ENCODE peak calls at places on chromosomes 5 and 9, in seven cellular contexts. L, I, P, X, T, Z and U are unnamed samples.
A peak's percentile ranks its signal among the peaks of the same experiment; 100 is the strongest.

GRCh38 chr5:133240425-133241091 is 188.7 kb downstream of the HSPA4 start:
- DNase-seq in L (peak; percentile 72), I (no peak), P (no peak), X (no peak), T (peak; percentile 99), Z (peak; percentile 97), U (peak; percentile 77)

GRCh38 chr5:93582677-93583524 is at the start of gene NR2F1:
- DNase-seq in L (no peak), I (peak; percentile 61), P (peak; percentile 61), X (no peak), T (peak; percentile 99), Z (peak; percentile 94), U (peak; percentile 90)

GRCh38 chr9:6869081-6869948 is 111.5 kb downstream of the KDM4C start:
- DNase-seq in L (peak; percentile 18), I (no peak), P (no peak), X (no peak), T (no peak), Z (no peak), U (peak; percentile 27)

GRCh38 chr9:68482548-68482947 is 58.1 kb downstream of the TMEM252 start:
- DNase-seq in L (no peak), I (no peak), P (no peak), X (no peak), T (no peak), Z (no peak), U (no peak)

GRCh38 chr5:95823738-95824609 is 1.4 kb upstream of the GLRX start:
- DNase-seq in L (peak; percentile 83), I (no peak), P (peak; percentile 60), X (peak; percentile 30), T (peak; percentile 97), Z (peak; percentile 97), U (no peak)

GRCh38 chr5:53362521-53362941 is 117.9 kb upstream of the FST start:
- DNase-seq in L (no peak), I (no peak), P (no peak), X (no peak), T (peak; percentile 97), Z (peak; percentile 99), U (no peak)

GRCh38 chr9:89592963-89593775 is 11.6 kb upstream of the GADD45G start:
- DNase-seq in L (no peak), I (peak; percentile 77), P (no peak), X (peak; percentile 33), T (peak; percentile 57), Z (peak; percentile 33), U (no peak)

GRCh38 chr5:133385346-133385745 is 227.0 kb downstream of the FSTL4 start:
- DNase-seq in L (no peak), I (no peak), P (no peak), X (no peak), T (no peak), Z (no peak), U (no peak)

GRCh38 chr5:35095366-35095765 is 47.6 kb upstream of the AGXT2 start:
- DNase-seq in L (no peak), I (no peak), P (no peak), X (no peak), T (no peak), Z (no peak), U (no peak)

GRCh38 chr5:179803651-179804598 is 2.7 kb downstream of the MGAT4B start:
- DNase-seq in L (peak; percentile 93), I (no peak), P (peak; percentile 65), X (no peak), T (peak; percentile 41), Z (no peak), U (no peak)

GRCh38 chr9:116287721-116288120 is 134.1 kb downstream of the PAPPA start:
- DNase-seq in L (no peak), I (no peak), P (no peak), X (no peak), T (peak; percentile 73), Z (peak; percentile 25), U (no peak)

GRCh38 chr5:123297866-123298265 is 125.3 kb downstream of the CEP120 start:
- DNase-seq in L (no peak), I (no peak), P (no peak), X (no peak), T (peak; percentile 47), Z (peak; percentile 8), U (no peak)

GRCh38 chr5:62937661-62938558 is 359.3 kb downstream of the LRRC70 start:
- DNase-seq in L (no peak), I (no peak), P (no peak), X (no peak), T (peak; percentile 3), Z (no peak), U (no peak)

GRCh38 chr5:161530700-161531099 is 15.8 kb downstream of the GABRB2 start:
- DNase-seq in L (no peak), I (no peak), P (no peak), X (no peak), T (no peak), Z (no peak), U (no peak)

GRCh38 chr5:171927345-171927941 is 79.0 kb downstream of the FBXW11 start:
- DNase-seq in L (no peak), I (no peak), P (no peak), X (no peak), T (peak; percentile 22), Z (no peak), U (no peak)
- TF ChIP-seq CTCF in L (peak; percentile 33), I (no peak), P (peak; percentile 25), X (peak; percentile 76), T (peak; percentile 52), Z (peak; percentile 83), U (peak; percentile 53)

DNA sequence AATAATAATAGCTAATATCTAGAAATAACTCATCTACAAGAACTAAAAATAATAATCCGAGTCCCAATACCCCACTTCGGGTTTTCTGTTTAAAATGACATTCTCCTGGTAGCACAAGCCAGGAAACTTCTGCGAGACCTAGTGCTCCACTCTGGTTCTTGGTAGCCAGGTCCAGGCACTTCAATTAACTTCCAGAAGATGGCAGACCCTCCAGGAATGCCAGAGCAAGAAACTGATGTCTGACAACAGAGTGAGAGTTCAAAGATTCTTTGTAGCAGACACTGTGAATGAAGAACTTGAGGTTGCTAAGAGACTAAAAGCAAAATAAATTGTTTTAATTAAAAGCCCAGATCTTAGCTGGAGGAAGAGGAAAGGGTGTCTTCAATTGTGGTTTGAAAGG is 1963.3 kb upstream of the CDH9 start:
- DNase-seq in L (no peak), I (no peak), P (no peak), X (peak; percentile 31), T (no peak), Z (no peak), U (peak; percentile 9)
- TF ChIP-seq CTCF in L (no peak), I (no peak), P (no peak), X (no peak), T (no peak), Z (no peak), U (peak; percentile 46)

GRCh38 chr9:93531374-93531773 is 45.0 kb upstream of the PHF2 start:
- DNase-seq in L (no peak), I (no peak), P (no peak), X (no peak), T (peak; percentile 7), Z (no peak), U (no peak)
- TF ChIP-seq CTCF in L (no peak), I (no peak), P (no peak), X (no peak), T (no peak), Z (peak; percentile 19), U (peak; percentile 17)

GRCh38 chr9:17138503-17138902 is 3.7 kb downstream of the CNTLN start:
- DNase-seq in L (no peak), I (no peak), P (no peak), X (no peak), T (no peak), Z (no peak), U (no peak)

GRCh38 chr9:17137576-17137975 is 2.7 kb downstream of the CNTLN start:
- DNase-seq in L (no peak), I (no peak), P (no peak), X (no peak), T (peak; percentile 24), Z (no peak), U (no peak)

GRCh38 chr9:17134396-17134842 is 421 bp upstream of the CNTLN start:
- DNase-seq in L (no peak), I (no peak), P (no peak), X (no peak), T (peak; percentile 29), Z (no peak), U (no peak)

GRCh38 chr9:17135578-17135904 is 701 bp downstream of the CNTLN start:
- DNase-seq in L (peak; percentile 7), I (no peak), P (no peak), X (no peak), T (no peak), Z (peak; percentile 4), U (no peak)

GRCh38 chr9:17134843-17135577 is at the start of gene CNTLN:
- DNase-seq in L (peak; percentile 37), I (peak; percentile 98), P (peak; percentile 97), X (peak; percentile 94), T (peak; percentile 85), Z (peak; percentile 85), U (peak; percentile 95)
- TF ChIP-seq CTCF in L (no peak), I (no peak), P (no peak), X (no peak), T (no peak), Z (no peak), U (no peak)

GRCh38 chr5:54492196-54492595 is 25.4 kb upstream of the SNX18 start:
- DNase-seq in L (no peak), I (no peak), P (no peak), X (no peak), T (no peak), Z (no peak), U (no peak)
- TF ChIP-seq CTCF in L (no peak), I (no peak), P (no peak), X (no peak), T (no peak), Z (no peak), U (no peak)

DNA sequence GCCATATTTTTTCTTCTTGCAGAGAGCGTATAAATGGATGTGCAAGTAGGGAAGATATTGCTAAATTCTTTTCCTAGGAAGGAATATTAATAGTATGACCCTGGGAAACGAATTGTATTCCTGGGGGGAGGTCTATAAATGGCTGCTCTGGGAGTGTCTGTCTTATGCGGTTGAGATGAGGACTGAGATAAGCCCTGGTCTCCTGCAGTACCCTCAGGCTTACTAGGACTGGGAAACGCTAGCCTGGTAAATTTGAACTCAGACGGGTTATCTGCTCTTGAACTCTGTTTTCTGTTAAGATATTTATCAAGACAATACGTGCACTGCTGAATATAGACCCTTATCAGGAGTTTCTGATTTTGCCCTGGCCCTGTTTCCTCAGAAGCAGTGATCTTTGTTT is 1126.4 kb upstream of the C9orf72 start:
- DNase-seq in L (no peak), I (no peak), P (no peak), X (no peak), T (no peak), Z (no peak), U (peak; percentile 25)
- TF ChIP-seq CTCF in L (no peak), I (no peak), P (no peak), X (no peak), T (no peak), Z (no peak), U (no peak)

GRCh38 chr5:153148624-153148976 is 341.9 kb upstream of the GRIA1 start:
- DNase-seq in L (no peak), I (no peak), P (no peak), X (no peak), T (no peak), Z (no peak), U (no peak)
- TF ChIP-seq CTCF in L (no peak), I (peak; percentile 7), P (no peak), X (no peak), T (no peak), Z (peak; percentile 29), U (no peak)

GRCh38 chr5:113487411-113487778 is 858 bp downstream of the MCC start:
- DNase-seq in L (no peak), I (peak; percentile 29), P (peak; percentile 23), X (peak; percentile 7), T (peak; percentile 5), Z (no peak), U (peak; percentile 24)
- TF ChIP-seq CTCF in L (no peak), I (no peak), P (no peak), X (no peak), T (no peak), Z (no peak), U (peak; percentile 12)

GRCh38 chr5:16500024-16500423 is 34.4 kb upstream of the ZNF622 start:
- DNase-seq in L (no peak), I (no peak), P (no peak), X (no peak), T (no peak), Z (no peak), U (no peak)
- TF ChIP-seq CTCF in L (no peak), I (no peak), P (no peak), X (no peak), T (no peak), Z (no peak), U (no peak)